ENCODE peak calls at places on chromosome 9, in four cellular contexts. R, S, Z and X are unnamed samples.

GRCh38 chr9:82333671-82334070 is 345.1 kb downstream of the SPATA31D1 start:
- DNase-seq in S (no peak), R (peak), Z (peak), X (no peak)

GRCh38 chr9:30774326-30774725 is 1610.1 kb upstream of the ACO1 start:
- DNase-seq in S (no peak), R (no peak), Z (no peak), X (no peak)

GRCh38 chr9:18566125-18566524 is 92.2 kb downstream of the ADAMTSL1 start:
- DNase-seq in S (no peak), Z (peak), R (peak), X (no peak)

GRCh38 chr9:135116892-135117680 is 29.6 kb downstream of the OLFM1 start:
- DNase-seq in R (no peak), Z (no peak), S (no peak), X (no peak)

GRCh38 chr9:3498691-3499090 is 27.1 kb downstream of the RFX3 start:
- DNase-seq in Z (peak), S (no peak), R (no peak), X (no peak)

GRCh38 chr9:71071633-71072032 is 49.8 kb downstream of the TRPM3 start:
- DNase-seq in R (no peak), S (no peak), Z (no peak), X (no peak)

GRCh38 chr9:22452415-22453010 is 5.9 kb downstream of the DMRTA1 start:
- DNase-seq in R (peak), Z (peak), S (no peak), X (no peak)

GRCh38 chr9:34381323-34381722 is 4.6 kb upstream of the MYORG start:
- DNase-seq in Z (no peak), R (no peak), S (peak), X (no peak)

GRCh38 chr9:4741365-4742031 is 496 bp upstream of the AK3 start:
- DNase-seq in S (peak), Z (no peak), R (peak), X (no peak)

GRCh38 chr9:133490865-133491655 is 12.2 kb upstream of the SLC2A6 start:
- DNase-seq in S (no peak), R (no peak), Z (no peak), X (peak)

GRCh38 chr9:93143830-93144530 is 9.9 kb upstream of the NINJ1 start:
- DNase-seq in S (no peak), R (no peak), Z (no peak), X (no peak)

GRCh38 chr9:90870646-90871326 is 69.2 kb downstream of the SYK start:
- DNase-seq in S (no peak), Z (peak), R (peak), X (no peak)

GRCh38 chr9:78676623-78677022 is 379.7 kb downstream of the PSAT1 start:
- DNase-seq in Z (peak), R (no peak), S (no peak), X (no peak)

GRCh38 chr9:127862075-127863011 is 7.9 kb upstream of the ENG start:
- DNase-seq in S (peak), R (no peak), Z (no peak), X (peak)

GRCh38 chr9:110254500-110254899 is 1.8 kb downstream of the TXN start:
- DNase-seq in R (no peak), Z (no peak), S (no peak), X (no peak)

GRCh38 chr9:3863114-3863528 is 337.3 kb upstream of the RFX3 start:
- DNase-seq in S (peak), R (peak), Z (peak), X (no peak)

GRCh38 chr9:113611461-113612215 is 148.1 kb downstream of the RGS3 start:
- DNase-seq in S (no peak), Z (no peak), R (no peak), X (no peak)

GRCh38 chr9:114505187-114506081 is at the start of gene WHRN:
- DNase-seq in Z (peak), S (peak), R (peak), X (peak)

GRCh38 chr9:21994996-21995651 is 533 bp downstream of the CDKN2B-AS1 start:
- DNase-seq in S (peak), Z (peak), R (peak), X (peak)

GRCh38 chr9:27059907-27060306 is 49.1 kb upstream of the TEK start:
- DNase-seq in Z (no peak), S (no peak), R (no peak), X (no peak)

GRCh38 chr9:15513335-15513734 is 2.6 kb upstream of the PSIP1 start:
- DNase-seq in Z (no peak), S (no peak), R (peak), X (no peak)
- TF ChIP-seq CTCF in Z (peak), S (no peak), R (peak), X (no peak)

GRCh38 chr9:12973702-12974101 is 198.9 kb downstream of the LURAP1L start:
- DNase-seq in R (peak), S (no peak), Z (no peak), X (no peak)

GRCh38 chr9:12968093-12968492 is 193.3 kb downstream of the LURAP1L start:
- DNase-seq in Z (peak), R (no peak), S (no peak), X (no peak)

GRCh38 chr9:12975496-12975895 is 200.7 kb downstream of the LURAP1L start:
- DNase-seq in S (no peak), Z (no peak), R (no peak), X (no peak)

DNA sequence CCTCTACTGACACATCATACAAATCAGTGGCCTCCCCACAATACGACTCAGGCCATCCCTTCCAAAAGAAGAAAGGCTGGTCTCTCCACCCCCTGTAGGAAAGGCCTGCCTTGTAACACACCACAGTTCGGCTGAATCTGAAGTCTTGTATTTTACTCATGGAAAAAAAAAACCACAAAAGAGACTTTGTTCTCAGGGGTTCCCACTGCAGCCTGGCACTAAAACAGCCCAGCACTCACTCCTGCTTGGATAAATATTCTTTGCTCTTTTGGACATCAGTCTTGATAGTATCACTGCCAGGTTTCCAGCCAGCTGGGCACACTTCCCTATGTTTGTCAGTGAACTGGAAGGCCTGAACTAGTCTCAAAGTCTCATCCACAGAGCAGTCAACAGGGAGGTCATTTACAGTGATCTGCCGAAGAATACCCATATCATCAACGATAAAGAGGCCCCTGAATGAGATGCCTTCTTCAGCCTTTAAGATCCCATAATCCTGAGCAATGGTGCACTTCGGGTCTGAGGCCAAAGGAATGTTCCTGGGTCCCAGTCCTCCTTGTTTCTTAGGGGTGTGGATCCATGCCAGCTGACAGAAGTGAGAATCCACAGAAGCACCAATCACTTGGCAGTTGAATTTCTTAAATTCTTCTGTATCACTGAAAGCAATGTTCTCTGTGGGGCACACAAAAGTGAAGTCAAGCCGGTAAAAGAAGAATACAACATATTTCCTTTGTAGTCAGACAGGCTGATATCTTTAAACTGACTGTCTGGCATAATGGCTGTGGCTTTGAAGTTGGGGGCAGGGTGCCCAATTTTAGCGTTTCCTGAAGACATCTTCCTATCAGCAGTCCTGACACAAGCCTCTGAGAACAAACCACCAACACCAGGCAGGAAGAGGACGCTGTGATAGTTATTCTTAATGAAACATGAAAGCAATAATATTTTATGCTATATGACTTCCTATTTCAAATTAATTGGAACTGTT is 198.1 kb downstream of the LURAP1L start:
- DNase-seq in Z (no peak), R (no peak), S (peak), X (no peak)
- TF ChIP-seq CTCF in Z (no peak), R (no peak), S (no peak), X (no peak)

DNA sequence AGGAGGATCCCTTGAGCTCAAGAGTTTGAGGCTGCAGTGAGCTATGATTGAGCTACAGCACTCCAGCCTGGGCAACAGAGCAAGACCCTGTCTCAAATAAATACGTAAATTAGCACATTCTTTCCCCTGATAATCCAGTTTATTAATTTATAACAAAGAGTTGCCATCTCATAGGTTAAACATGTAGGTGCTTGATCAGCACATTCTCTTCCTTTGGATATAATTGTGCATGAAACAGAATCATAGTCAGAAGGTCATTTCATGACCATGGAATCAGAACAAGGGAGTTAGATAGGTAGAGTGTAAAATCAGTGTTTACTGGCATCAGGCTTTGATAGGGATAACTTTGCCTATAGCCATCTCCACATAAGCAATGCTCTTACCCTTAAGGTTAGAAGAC is 43.0 kb upstream of the KIAA1958 start:
- DNase-seq in R (no peak), Z (no peak), S (no peak), X (no peak)
- TF ChIP-seq CTCF in R (no peak), Z (no peak), S (no peak), X (no peak)

DNA sequence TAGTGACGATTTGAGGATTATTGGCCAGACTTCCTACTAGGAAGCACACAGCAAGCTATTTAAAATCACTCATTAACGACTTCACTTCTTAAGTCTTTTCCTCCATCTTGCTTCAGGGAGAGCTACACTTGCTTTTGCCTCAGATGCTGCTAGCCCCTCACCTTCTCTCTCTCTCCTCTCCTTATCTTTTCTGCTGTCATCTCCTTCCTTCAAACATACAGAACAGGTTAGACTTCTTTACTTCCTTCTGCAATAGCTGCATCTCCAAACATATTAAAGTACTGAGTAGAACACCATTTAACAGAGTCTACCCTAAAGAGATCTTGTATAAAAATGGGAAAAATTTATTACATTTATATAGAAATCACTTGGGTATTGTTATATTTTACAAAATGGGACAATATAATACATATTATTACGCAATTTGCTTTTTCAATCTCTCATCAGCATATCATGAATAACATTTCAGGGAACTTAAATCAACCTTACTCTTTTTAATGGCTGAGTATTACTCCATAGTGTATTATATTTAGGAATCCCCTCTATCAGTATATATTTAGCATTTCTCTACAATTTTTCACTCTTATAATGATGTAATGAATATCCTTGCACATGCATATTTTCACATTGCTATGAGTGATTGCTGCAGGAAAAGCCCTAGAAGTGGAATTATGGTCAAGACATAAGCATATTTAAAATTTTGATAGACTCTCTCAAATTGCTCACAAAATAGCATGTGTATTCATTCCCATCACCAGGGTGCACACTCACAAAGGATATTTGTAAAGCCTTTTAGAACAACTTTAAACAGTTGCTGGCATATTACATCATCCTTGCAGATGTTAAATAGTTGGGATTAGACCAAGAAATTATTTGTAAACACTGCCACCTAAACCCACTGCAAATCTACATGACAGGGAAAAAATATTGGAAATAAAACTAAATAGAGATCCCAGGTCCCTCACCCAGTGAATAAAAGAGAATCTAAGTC is 164.5 kb upstream of the NFIB start:
- DNase-seq in Z (no peak), R (no peak), S (no peak), X (no peak)
- TF ChIP-seq CTCF in Z (no peak), R (no peak), S (no peak), X (no peak)

GRCh38 chr9:87676976-87677775 is 48.7 kb upstream of the CTSL start:
- DNase-seq in R (no peak), Z (peak), S (peak), X (no peak)

GRCh38 chr9:87675906-87676515 is 49.9 kb upstream of the CTSL start:
- DNase-seq in R (no peak), S (no peak), Z (no peak), X (no peak)

GRCh38 chr9:87677776-87678587 is 47.9 kb upstream of the CTSL start:
- DNase-seq in R (no peak), Z (no peak), S (no peak), X (no peak)

GRCh38 chr9:87681271-87682061 is 44.5 kb upstream of the CTSL start:
- DNase-seq in S (no peak), Z (no peak), R (no peak), X (no peak)

GRCh38 chr9:87678650-87679355 is 47.1 kb upstream of the CTSL start:
- DNase-seq in Z (peak), S (peak), R (peak), X (no peak)
- TF ChIP-seq CTCF in Z (peak), S (peak), R (peak), X (peak)

DNA sequence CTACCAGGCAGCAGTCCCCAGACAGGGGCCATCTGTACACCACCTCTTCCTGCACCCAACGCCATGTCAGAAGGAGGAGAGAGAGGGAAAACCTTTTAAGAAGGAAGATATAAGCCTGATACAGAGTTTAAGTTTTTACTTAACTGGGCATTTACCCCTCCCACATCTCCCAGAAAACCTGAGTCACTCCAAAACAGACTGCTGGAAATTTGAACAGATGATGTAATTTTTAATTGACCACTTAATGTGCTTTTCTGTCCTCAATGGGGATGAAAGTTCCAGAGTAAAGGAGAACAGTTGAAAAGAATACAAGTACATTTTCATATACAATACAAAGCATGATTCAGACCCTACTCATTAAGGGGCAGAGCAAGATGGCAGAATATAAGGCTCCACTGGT is 63.9 kb downstream of the TTC39B start:
- DNase-seq in R (no peak), S (no peak), Z (peak), X (no peak)
- TF ChIP-seq CTCF in R (no peak), S (no peak), Z (no peak), X (no peak)

DNA sequence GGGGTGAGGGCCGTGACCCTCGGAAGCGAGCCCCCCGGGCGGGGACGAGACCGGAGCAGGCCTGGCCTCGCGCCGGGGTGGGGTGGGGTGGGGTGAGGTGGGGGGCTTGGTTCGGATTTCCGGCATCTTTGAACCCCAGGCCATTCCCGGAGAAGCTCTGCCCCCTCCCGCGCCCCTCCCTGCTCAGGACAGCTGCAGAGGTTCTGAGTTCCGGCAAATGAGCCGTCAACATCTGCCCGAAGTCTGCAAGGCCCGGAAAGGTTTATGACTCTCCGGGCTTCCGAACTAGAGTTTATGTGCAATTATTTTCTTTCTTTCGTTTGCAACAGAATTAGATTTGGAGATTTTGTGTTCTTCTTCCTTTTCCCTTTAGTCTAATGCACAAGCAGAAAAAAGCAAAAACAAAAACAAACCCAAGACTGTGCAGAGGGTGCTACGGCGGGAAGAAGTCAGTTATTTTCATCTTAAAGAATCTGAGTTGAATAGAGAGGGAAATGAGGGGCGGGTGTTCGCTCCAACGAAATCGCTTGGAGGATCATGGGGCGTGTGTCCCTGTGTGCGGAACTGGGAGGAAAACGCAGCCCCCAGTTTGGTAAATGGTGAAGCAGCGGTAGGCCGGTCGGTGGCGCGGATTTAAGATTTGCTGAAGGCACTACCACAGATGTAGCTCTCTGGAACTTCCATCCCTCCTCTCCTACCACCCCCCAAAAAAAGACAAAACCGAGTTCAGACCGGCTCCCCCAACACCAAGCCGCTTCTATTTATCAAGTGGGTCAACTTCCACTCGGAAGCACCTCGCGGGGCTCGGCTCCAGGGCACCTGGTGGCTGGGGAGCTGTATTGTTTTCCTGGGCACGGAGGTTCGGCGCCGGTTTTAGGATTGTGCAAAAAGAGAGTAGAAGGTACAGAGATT is 4.8 kb downstream of the LHX2 start:
- DNase-seq in Z (no peak), R (no peak), S (no peak), X (no peak)
- TF ChIP-seq CTCF in Z (no peak), R (no peak), S (no peak), X (no peak)